ENCODE peak calls at places on chromosomes 12 and 14, in nine cellular contexts. C is mesenchymal stem cell; G is pancreas; R is stimulated activated CD4-positive, alpha-beta T cell treated with anti-CD3 and anti-CD28 coated beads, TNF-alpha, amount 100 ng/mL, for 48 hours; N is T-helper 9 cell; O is activated CD8-positive, alpha-beta memory T cell treated with anti-CD3 and anti-CD28 coated beads, Interleukin-2, amount 50 U/mL, for 48 hours; Q is non-pigmented ciliary epithelial cell; D is fibroblast of the aortic adventitia; S is T-cell. U is an unnamed sample.

GRCh38 chr14:30243157-30243556 is 315.5 kb upstream of the PRKD1 start:
- DNase-seq in C (no peak), G (no peak), R (no peak), N (no peak), O (no peak), Q (no peak), D (no peak), S (no peak), U (no peak)

GRCh38 chr14:33291529-33292104 is 352.9 kb downstream of the NPAS3 start:
- DNase-seq in C (no peak), G (no peak), R (no peak), N (no peak), O (no peak), Q (no peak), D (no peak), S (no peak), U (no peak)

GRCh38 chr12:81077686-81078441 is at the start of gene ACSS3:
- DNase-seq in C (peak), G (peak), R (no peak), N (no peak), O (no peak), Q (no peak), D (peak), S (no peak), U (no peak)

GRCh38 chr14:92886337-92886736 is 36.6 kb upstream of the CHGA start:
- DNase-seq in C (no peak), G (no peak), R (no peak), N (no peak), O (no peak), Q (no peak), D (no peak), S (no peak), U (no peak)

GRCh38 chr12:19014243-19014642 is 115.3 kb upstream of the PLEKHA5 start:
- DNase-seq in C (peak), G (no peak), R (no peak), N (no peak), O (no peak), Q (no peak), D (peak), S (no peak), U (no peak)

GRCh38 chr14:97408937-97409860 is 612.0 kb downstream of the VRK1 start:
- DNase-seq in C (no peak), G (no peak), R (peak), N (no peak), O (peak), Q (no peak), D (no peak), S (no peak), U (no peak)

GRCh38 chr12:132437252-132438138 is 52.5 kb upstream of the FBRSL1 start:
- DNase-seq in C (no peak), G (peak), R (no peak), N (no peak), O (no peak), Q (no peak), D (no peak), S (no peak), U (no peak)

GRCh38 chr14:67240168-67240932 is 885 bp upstream of the PALS1 start:
- DNase-seq in C (no peak), G (peak), R (peak), N (peak), O (peak), Q (no peak), D (no peak), S (no peak), U (peak)

GRCh38 chr12:75374971-75375370 is 15.9 kb upstream of the GLIPR1L2 start:
- DNase-seq in C (no peak), G (no peak), R (no peak), N (no peak), O (no peak), Q (no peak), D (no peak), S (no peak), U (no peak)

GRCh38 chr12:89870413-89871184 is 162.0 kb upstream of the ATP2B1 start:
- DNase-seq in C (no peak), G (no peak), R (no peak), N (no peak), O (no peak), Q (no peak), D (no peak), S (no peak), U (no peak)

GRCh38 chr14:69573841-69574265 is 818 bp downstream of the CCDC177 start:
- DNase-seq in C (no peak), G (no peak), R (no peak), N (no peak), O (peak), Q (no peak), D (no peak), S (no peak), U (no peak)

GRCh38 chr12:119486599-119487154 is 106.9 kb upstream of the TMEM233 start:
- DNase-seq in C (no peak), G (no peak), R (no peak), N (no peak), O (no peak), Q (no peak), D (no peak), S (no peak), U (no peak)

GRCh38 chr12:28378749-28379148 is 188.5 kb downstream of the CCDC91 start:
- DNase-seq in C (no peak), G (no peak), R (no peak), N (no peak), O (no peak), Q (peak), D (peak), S (no peak), U (no peak)

GRCh38 chr12:132881853-132882252 is 5.6 kb downstream of the CHFR start:
- DNase-seq in C (peak), G (no peak), R (no peak), N (no peak), O (no peak), Q (no peak), D (no peak), S (no peak), U (no peak)

GRCh38 chr12:56172839-56173238 is 14.7 kb downstream of the MYL6 start:
- DNase-seq in C (no peak), G (no peak), R (no peak), N (no peak), O (no peak), Q (no peak), D (no peak), S (no peak), U (no peak)

GRCh38 chr12:12008931-12009611 is 61.7 kb upstream of the BCL2L14 start:
- DNase-seq in C (peak), G (no peak), R (no peak), N (peak), O (peak), Q (no peak), D (no peak), S (peak), U (peak)

GRCh38 chr12:75455839-75456238 is 24.7 kb upstream of the GLIPR1 start:
- DNase-seq in C (no peak), G (no peak), R (no peak), N (no peak), O (no peak), Q (no peak), D (no peak), S (no peak), U (no peak)

GRCh38 chr14:42921876-42922275 is 1315.2 kb downstream of the LRFN5 start:
- DNase-seq in C (no peak), G (no peak), R (no peak), N (no peak), O (no peak), Q (no peak), D (no peak), S (no peak), U (no peak)

GRCh38 chr12:851913-852312 is 97.6 kb downstream of the RAD52 start:
- DNase-seq in C (peak), G (no peak), R (no peak), N (no peak), O (no peak), Q (no peak), D (peak), S (no peak), U (no peak)

GRCh38 chr14:22427771-22428228 is 161.2 kb downstream of the DAD1 start:
- DNase-seq in C (peak), G (no peak), R (no peak), N (no peak), O (no peak), Q (no peak), D (peak), S (no peak), U (no peak)

GRCh38 chr14:35395283-35395682 is 9.3 kb downstream of the NFKBIA start:
- DNase-seq in C (no peak), G (no peak), R (no peak), N (no peak), O (no peak), Q (no peak), D (no peak), S (no peak), U (no peak)

GRCh38 chr14:99389171-99389826 is 91.4 kb downstream of the SETD3 start:
- DNase-seq in C (peak), G (peak), R (no peak), N (peak), O (peak), Q (no peak), D (peak), S (no peak), U (peak)

GRCh38 chr12:1972260-1972659 is 32.0 kb downstream of the DCP1B start:
- DNase-seq in C (peak), G (no peak), R (no peak), N (no peak), O (no peak), Q (no peak), D (peak), S (no peak), U (no peak)

GRCh38 chr12:95279835-95280234 is 62.2 kb downstream of the VEZT start:
- DNase-seq in C (no peak), G (no peak), R (no peak), N (no peak), O (no peak), Q (no peak), D (no peak), S (no peak), U (no peak)

GRCh38 chr12:89216141-89216952 is 136.0 kb downstream of the DUSP6 start:
- DNase-seq in C (no peak), G (no peak), R (no peak), N (no peak), O (no peak), Q (no peak), D (no peak), S (no peak), U (no peak)

GRCh38 chr12:49294086-49294803 is 702 bp upstream of the PRPH start:
- DNase-seq in C (no peak), G (no peak), R (no peak), N (no peak), O (no peak), Q (no peak), D (no peak), S (no peak), U (no peak)

GRCh38 chr12:25670076-25671055 is 117.3 kb upstream of the LMNTD1 start:
- DNase-seq in C (no peak), G (no peak), R (no peak), N (no peak), O (no peak), Q (no peak), D (no peak), S (no peak), U (no peak)

GRCh38 chr14:101196795-101197590 is 293.5 kb upstream of the RTL1 start:
- DNase-seq in C (no peak), G (no peak), R (no peak), N (no peak), O (no peak), Q (no peak), D (no peak), S (no peak), U (no peak)

GRCh38 chr14:45716506-45716905 is 463.5 kb upstream of the MIS18BP1 start:
- DNase-seq in C (no peak), G (no peak), R (no peak), N (no peak), O (no peak), Q (no peak), D (no peak), S (no peak), U (no peak)

GRCh38 chr12:76555797-76556196 is 3.8 kb downstream of the OSBPL8 start:
- DNase-seq in C (no peak), G (no peak), R (no peak), N (no peak), O (no peak), Q (no peak), D (no peak), S (no peak), U (no peak)

GRCh38 chr14:89669209-89669608 is 252.2 kb upstream of the FOXN3 start:
- DNase-seq in C (no peak), G (no peak), R (no peak), N (no peak), O (peak), Q (no peak), D (no peak), S (peak), U (no peak)